ENCODE peak calls at places on chromosomes 11 and 22, in five cellular contexts. One of them, this sample, is unnamed.

GRCh38 chr22:38449776-38450175 is 5.2 kb downstream of the KCNJ4 start:
- DNase-seq in hepatic stellate cell: no peak
- DNase-seq in stimulated activated CD8-positive, alpha-beta memory T cell treated with anti-CD3 and anti-CD28 coated beads, Interleukin-7, amount 100 ng/mL, for 4 hours: no peak
- DNase-seq in neuronal stem cell: no peak
- DNase-seq in A549: no peak
- DNase-seq in this sample: no peak

GRCh38 chr11:76030286-76030685 is 176.0 kb downstream of the WNT11 start:
- DNase-seq in A549: peak; percentile 28
- DNase-seq in neuronal stem cell: no peak
- DNase-seq in stimulated activated CD8-positive, alpha-beta memory T cell treated with anti-CD3 and anti-CD28 coated beads, Interleukin-7, amount 100 ng/mL, for 4 hours: no peak
- DNase-seq in hepatic stellate cell: no peak
- DNase-seq in this sample: no peak

GRCh38 chr11:29124436-29124835 is 892.4 kb downstream of the KCNA4 start:
- DNase-seq in A549: no peak
- DNase-seq in stimulated activated CD8-positive, alpha-beta memory T cell treated with anti-CD3 and anti-CD28 coated beads, Interleukin-7, amount 100 ng/mL, for 4 hours: no peak
- DNase-seq in hepatic stellate cell: no peak
- DNase-seq in neuronal stem cell: no peak
- DNase-seq in this sample: no peak

GRCh38 chr11:78961186-78961782 is 386.6 kb upstream of the NARS2 start:
- DNase-seq in neuronal stem cell: peak; percentile 27
- DNase-seq in hepatic stellate cell: peak; percentile 43
- DNase-seq in A549: no peak
- DNase-seq in stimulated activated CD8-positive, alpha-beta memory T cell treated with anti-CD3 and anti-CD28 coated beads, Interleukin-7, amount 100 ng/mL, for 4 hours: no peak
- DNase-seq in this sample: peak; percentile 48

GRCh38 chr11:128711136-128711535 is 17.3 kb downstream of the FLI1 start:
- DNase-seq in neuronal stem cell: no peak
- DNase-seq in hepatic stellate cell: no peak
- DNase-seq in stimulated activated CD8-positive, alpha-beta memory T cell treated with anti-CD3 and anti-CD28 coated beads, Interleukin-7, amount 100 ng/mL, for 4 hours: no peak
- DNase-seq in A549: no peak
- DNase-seq in this sample: no peak

GRCh38 chr11:120332822-120333716 is 3.1 kb upstream of the ARHGEF12 start:
- DNase-seq in hepatic stellate cell: no peak
- DNase-seq in stimulated activated CD8-positive, alpha-beta memory T cell treated with anti-CD3 and anti-CD28 coated beads, Interleukin-7, amount 100 ng/mL, for 4 hours: no peak
- DNase-seq in neuronal stem cell: no peak
- DNase-seq in A549: no peak
- DNase-seq in this sample: no peak

GRCh38 chr11:32870676-32871075 is 21.9 kb upstream of the QSER1 start:
- DNase-seq in A549: no peak
- DNase-seq in hepatic stellate cell: no peak
- DNase-seq in stimulated activated CD8-positive, alpha-beta memory T cell treated with anti-CD3 and anti-CD28 coated beads, Interleukin-7, amount 100 ng/mL, for 4 hours: no peak
- DNase-seq in neuronal stem cell: no peak
- DNase-seq in this sample: no peak

GRCh38 chr11:66467756-66468155 is 1.1 kb downstream of the PELI3 start:
- DNase-seq in A549: no peak
- DNase-seq in neuronal stem cell: peak; percentile 38
- DNase-seq in hepatic stellate cell: no peak
- DNase-seq in stimulated activated CD8-positive, alpha-beta memory T cell treated with anti-CD3 and anti-CD28 coated beads, Interleukin-7, amount 100 ng/mL, for 4 hours: no peak
- DNase-seq in this sample: peak; percentile 78

GRCh38 chr22:50016988-50017700 is 4.6 kb upstream of the IL17REL start:
- DNase-seq in stimulated activated CD8-positive, alpha-beta memory T cell treated with anti-CD3 and anti-CD28 coated beads, Interleukin-7, amount 100 ng/mL, for 4 hours: peak; percentile 80
- DNase-seq in A549: no peak
- DNase-seq in hepatic stellate cell: no peak
- DNase-seq in neuronal stem cell: no peak
- DNase-seq in this sample: peak; percentile 46

GRCh38 chr11:133787379-133788103 is 57.8 kb downstream of the SPATA19 start:
- DNase-seq in hepatic stellate cell: no peak
- DNase-seq in neuronal stem cell: peak; percentile 46
- DNase-seq in A549: no peak
- DNase-seq in stimulated activated CD8-positive, alpha-beta memory T cell treated with anti-CD3 and anti-CD28 coated beads, Interleukin-7, amount 100 ng/mL, for 4 hours: no peak
- DNase-seq in this sample: no peak

GRCh38 chr11:6362868-6363678 is 27.2 kb upstream of the SMPD1 start:
- DNase-seq in hepatic stellate cell: peak; percentile 75
- DNase-seq in stimulated activated CD8-positive, alpha-beta memory T cell treated with anti-CD3 and anti-CD28 coated beads, Interleukin-7, amount 100 ng/mL, for 4 hours: peak; percentile 32
- DNase-seq in A549: peak; percentile 82
- DNase-seq in neuronal stem cell: peak; percentile 62
- DNase-seq in this sample: peak; percentile 81

GRCh38 chr11:34599406-34599901 is 21.4 kb upstream of the EHF start:
- DNase-seq in A549: peak; percentile 76
- DNase-seq in neuronal stem cell: no peak
- DNase-seq in stimulated activated CD8-positive, alpha-beta memory T cell treated with anti-CD3 and anti-CD28 coated beads, Interleukin-7, amount 100 ng/mL, for 4 hours: no peak
- DNase-seq in hepatic stellate cell: peak; percentile 70
- DNase-seq in this sample: no peak

GRCh38 chr11:88501535-88501934 is 164.0 kb upstream of the CTSC start:
- DNase-seq in A549: no peak
- DNase-seq in hepatic stellate cell: no peak
- DNase-seq in stimulated activated CD8-positive, alpha-beta memory T cell treated with anti-CD3 and anti-CD28 coated beads, Interleukin-7, amount 100 ng/mL, for 4 hours: no peak
- DNase-seq in neuronal stem cell: no peak
- DNase-seq in this sample: no peak

GRCh38 chr11:29448246-29448877 is 568.5 kb downstream of the KCNA4 start:
- DNase-seq in neuronal stem cell: peak; percentile 23
- DNase-seq in A549: peak; percentile 13
- DNase-seq in stimulated activated CD8-positive, alpha-beta memory T cell treated with anti-CD3 and anti-CD28 coated beads, Interleukin-7, amount 100 ng/mL, for 4 hours: no peak
- DNase-seq in hepatic stellate cell: peak; percentile 8
- DNase-seq in this sample: no peak

This sample was measured in lower lobe of right lung.